ENCODE peak calls at places on chromosome 14, in five cellular contexts. Q, B, W, P and E are unnamed samples. For H3K9me3, the result is how much of the 10 kb centered on the place peaks cover.

GRCh38 chr14:20812576-20812975 is 9.9 kb upstream of the RNASE1 start:
- DNase-seq in Q (peak), B (no peak), W (no peak), P (no peak), E (no peak)

GRCh38 chr14:21097616-21098133 is 780 bp downstream of the ZNF219 start:
- DNase-seq in Q (peak), B (no peak), W (no peak), P (no peak), E (peak)

GRCh38 chr14:39946796-39947195 is 514.6 kb upstream of the FBXO33 start:
- DNase-seq in Q (peak), B (no peak), W (no peak), P (no peak), E (no peak)

GRCh38 chr14:74784634-74785033 is 21.5 kb downstream of the YLPM1 start:
- DNase-seq in Q (no peak), B (no peak), W (no peak), P (no peak), E (no peak)

GRCh38 chr14:56318393-56319115 is 200.3 kb downstream of the PELI2 start:
- DNase-seq in Q (no peak), B (no peak), W (no peak), P (no peak), E (no peak)

GRCh38 chr14:55382483-55382882 is 29.1 kb downstream of the ATG14 start:
- DNase-seq in Q (no peak), B (no peak), W (no peak), P (no peak), E (no peak)

GRCh38 chr14:35531960-35532747 is 1.8 kb upstream of the INSM2 start:
- DNase-seq in Q (no peak), B (no peak), W (no peak), P (no peak), E (no peak)

GRCh38 chr14:22168092-22168955 is 420.7 kb downstream of the DAD1 start:
- DNase-seq in Q (no peak), B (no peak), W (no peak), P (no peak), E (no peak)

GRCh38 chr14:47391105-47391504 is 284.3 kb downstream of the MDGA2 start:
- DNase-seq in Q (no peak), B (no peak), W (no peak), P (no peak), E (no peak)

GRCh38 chr14:37595809-37596595 is 573 bp downstream of the TTC6 start:
- DNase-seq in Q (peak), B (no peak), W (peak), P (peak), E (peak)

GRCh38 chr14:51981218-51981854 is 8.0 kb upstream of the RTRAF start:
- DNase-seq in Q (no peak), B (no peak), W (no peak), P (no peak), E (no peak)

GRCh38 chr14:102655154-102655553 is 62.7 kb downstream of the RCOR1 start:
- DNase-seq in Q (no peak), B (no peak), W (no peak), P (no peak), E (no peak)

GRCh38 chr14:86944434-86944833 is 1048.5 kb downstream of the GALC start:
- DNase-seq in Q (no peak), B (no peak), W (no peak), P (no peak), E (no peak)

GRCh38 chr14:104805326-104805678 is 4.4 kb downstream of the ZBTB42 start:
- DNase-seq in Q (no peak), B (no peak), W (peak), P (no peak), E (peak)

GRCh38 chr14:52013984-52014600 is 24.7 kb downstream of the RTRAF start:
- DNase-seq in Q (peak), B (no peak), W (no peak), P (no peak), E (no peak)

GRCh38 chr14:32203928-32204357 is 874 bp upstream of the RNU6-8 start:
- DNase-seq in Q (peak), B (no peak), W (no peak), P (no peak), E (no peak)

GRCh38 chr14:52701223-52701622 is 5.8 kb upstream of the PSMC6 start:
- DNase-seq in Q (no peak), B (no peak), W (no peak), P (no peak), E (no peak)

GRCh38 chr14:20421267-20421666 is 8.0 kb upstream of the TEP1 start:
- DNase-seq in Q (no peak), B (no peak), W (no peak), P (no peak), E (no peak)

GRCh38 chr14:55533960-55534359 is 46.0 kb upstream of the KTN1 start:
- DNase-seq in Q (no peak), B (no peak), W (no peak), P (no peak), E (no peak)

GRCh38 chr14:52002542-52002941 is 13.2 kb downstream of the RTRAF start:
- DNase-seq in Q (no peak), B (no peak), W (no peak), P (no peak), E (no peak)

GRCh38 chr14:59253527-59253926 is 65.1 kb downstream of the DAAM1 start:
- DNase-seq in Q (no peak), B (no peak), W (no peak), P (no peak), E (no peak)

GRCh38 chr14:105938959-105939358 is 412.6 kb downstream of the TMEM121 start:
- DNase-seq in Q (no peak), B (no peak), W (no peak), P (no peak), E (no peak)
- H3K9me3 ChIP-seq in Q (half or more), B (under half), W (under half), P (under half), E (under half)

DNA sequence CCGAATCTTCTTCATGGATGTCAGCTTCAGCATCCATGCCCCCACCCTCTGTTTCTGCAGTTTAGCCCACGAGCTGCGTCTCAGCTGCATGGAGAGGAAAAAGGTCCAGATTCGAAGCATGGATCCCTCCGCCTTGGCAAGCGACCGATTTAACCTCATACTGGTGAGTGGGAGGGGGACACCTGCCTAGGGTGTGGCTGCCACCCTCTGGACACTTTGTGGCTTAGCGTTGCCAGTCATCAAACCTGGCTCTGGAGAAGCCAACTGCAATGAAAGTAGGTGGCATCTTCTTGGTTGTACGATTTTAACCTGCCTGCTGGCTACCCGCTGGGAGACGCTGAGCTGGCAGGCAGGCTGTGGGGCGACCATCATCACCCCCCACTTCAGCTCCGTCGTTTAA is 16.7 kb downstream of the DCAF4 start:
- DNase-seq in Q (no peak), B (no peak), W (no peak), P (no peak), E (no peak)
- TF ChIP-seq CTCF in Q (peak), B (no peak), W (no peak), P (peak), E (no peak)

GRCh38 chr14:68814376-68815287 is 21.8 kb upstream of the ZFP36L1 start:
- DNase-seq in Q (peak), B (no peak), W (no peak), P (no peak), E (peak)
- H3K4me3 ChIP-seq in Q (no peak), B (peak), W (no peak), P (no peak), E (peak)

DNA sequence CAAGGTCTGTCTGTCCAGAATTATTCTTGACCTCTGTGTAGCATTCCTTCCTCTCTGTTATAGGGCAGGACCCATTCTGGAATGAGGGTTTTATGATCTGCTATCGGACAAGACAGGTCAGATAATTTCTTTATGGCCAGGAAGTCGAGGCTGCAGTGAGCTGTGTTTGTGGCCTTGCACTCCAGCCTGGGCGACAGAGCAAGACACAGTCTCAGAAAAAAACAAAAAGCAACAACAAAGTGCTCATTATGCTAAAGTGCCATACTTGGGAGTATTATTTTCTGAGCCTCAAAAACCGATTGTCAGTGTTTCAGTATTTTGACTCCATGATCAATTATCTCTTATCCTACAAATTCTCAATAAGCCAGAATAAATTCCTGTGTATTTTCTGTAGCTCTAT is 4.1 kb downstream of the CIPC start:
- DNase-seq in Q (no peak), B (no peak), W (no peak), P (no peak), E (no peak)
- H3K9me3 ChIP-seq in Q (under half), B (under half), W (under half), P (under half), E (under half)

DNA sequence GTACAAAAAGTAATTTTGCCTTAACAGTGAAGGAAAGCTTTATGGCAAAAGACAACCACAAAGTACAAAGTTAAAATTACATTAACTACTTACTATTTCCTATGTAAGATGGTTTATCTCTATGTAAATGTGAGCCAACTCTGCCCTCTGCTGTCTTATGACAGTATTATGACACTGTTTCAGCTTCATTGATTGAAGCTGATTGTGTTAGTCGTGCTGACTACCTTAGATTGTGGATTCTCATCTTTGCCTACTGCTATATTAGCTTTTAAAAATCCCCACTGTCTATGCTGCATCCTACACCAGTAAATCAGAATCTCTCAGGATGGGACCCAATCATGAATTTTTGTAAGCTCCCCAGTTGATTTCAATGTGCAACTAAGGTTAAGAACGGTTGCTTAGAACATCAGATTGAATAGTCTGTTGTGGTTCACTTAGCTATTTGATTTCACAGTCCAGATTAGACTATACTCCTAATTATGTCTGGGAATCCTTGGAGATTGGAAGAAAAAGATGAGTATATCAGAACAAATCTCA is 12.2 kb upstream of the SPTB start:
- DNase-seq in Q (peak), B (no peak), W (no peak), P (no peak), E (no peak)
- TF ChIP-seq CTCF in Q (peak), B (peak), W (peak), P (peak), E (peak)